ENCODE peak calls at places on chromosomes 4 and X, in seven cellular contexts. G, H, Y, L, C, D and E are unnamed samples.

GRCh38 chr4:146488495-146489174 is 33.1 kb downstream of the SLC10A7 start:
- DNase-seq in C (no peak), Y (no peak), L (no peak), G (peak; percentile 16), H (no peak), D (no peak), E (peak; percentile 9)

GRCh38 chr4:21077967-21078366 is 377.7 kb downstream of the PACRGL start:
- DNase-seq in D (no peak), L (no peak), G (no peak), C (no peak), Y (no peak), H (no peak), E (no peak)

GRCh38 chrX:110418220-110418856 is 59.7 kb downstream of the RTL9 start:
- DNase-seq in G (peak; percentile 72), C (no peak), Y (peak; percentile 19), L (no peak), H (no peak), D (peak; percentile 3), E (peak; percentile 22)

GRCh38 chr4:180134116-180134866 is 2108.9 kb upstream of the TENM3 start:
- DNase-seq in G (no peak), C (no peak), D (no peak), Y (no peak), L (no peak), H (peak; percentile 33), E (peak; percentile 72)

GRCh38 chr4:185998791-185999190 is 70.2 kb upstream of the TLR3 start:
- DNase-seq in L (no peak), H (no peak), Y (no peak), C (no peak), G (no peak), D (no peak), E (no peak)

GRCh38 chr4:38308728-38309315 is 348.6 kb downstream of the PTTG2 start:
- DNase-seq in H (no peak), G (peak; percentile 31), Y (no peak), C (no peak), D (no peak), L (no peak), E (no peak)

GRCh38 chr4:79588679-79589078 is 180.7 kb upstream of the GK2 start:
- DNase-seq in L (no peak), G (no peak), C (no peak), D (no peak), H (no peak), Y (no peak), E (no peak)

GRCh38 chr4:15488658-15489470 is 19.2 kb downstream of the CC2D2A start:
- DNase-seq in Y (no peak), D (no peak), L (no peak), H (no peak), C (no peak), G (peak; percentile 72), E (no peak)

GRCh38 chr4:81621490-81621889 is 149.8 kb upstream of the RASGEF1B start:
- DNase-seq in C (no peak), G (no peak), L (no peak), D (no peak), H (no peak), Y (peak; percentile 66), E (no peak)

GRCh38 chr4:75723117-75723801 is 1.1 kb upstream of the USO1 start:
- DNase-seq in D (no peak), L (no peak), H (no peak), C (no peak), Y (no peak), G (peak; percentile 73), E (peak; percentile 19)

GRCh38 chr4:184475096-184475461 is 729 bp upstream of the IRF2 start:
- DNase-seq in C (no peak), L (peak; percentile 55), D (peak; percentile 50), H (peak; percentile 58), Y (peak; percentile 52), G (peak; percentile 62), E (peak; percentile 64)

GRCh38 chr4:56387023-56388001 is at the start of gene AASDH:
- DNase-seq in L (peak; percentile 87), H (peak; percentile 95), Y (peak; percentile 96), C (peak; percentile 78), G (peak; percentile 93), D (peak; percentile 94), E (peak; percentile 92)

GRCh38 chr4:56388311-56388710 is 1.0 kb upstream of the AASDH start:
- DNase-seq in L (no peak), D (no peak), Y (peak; percentile 14), G (no peak), H (no peak), C (no peak), E (no peak)

GRCh38 chr4:56389558-56389957 is 2.3 kb upstream of the AASDH start:
- DNase-seq in L (no peak), G (no peak), Y (no peak), D (no peak), C (no peak), H (no peak), E (no peak)

GRCh38 chr4:56391270-56391669 is 4.0 kb upstream of the AASDH start:
- DNase-seq in Y (no peak), D (no peak), C (no peak), H (no peak), G (no peak), L (no peak), E (no peak)

DNA sequence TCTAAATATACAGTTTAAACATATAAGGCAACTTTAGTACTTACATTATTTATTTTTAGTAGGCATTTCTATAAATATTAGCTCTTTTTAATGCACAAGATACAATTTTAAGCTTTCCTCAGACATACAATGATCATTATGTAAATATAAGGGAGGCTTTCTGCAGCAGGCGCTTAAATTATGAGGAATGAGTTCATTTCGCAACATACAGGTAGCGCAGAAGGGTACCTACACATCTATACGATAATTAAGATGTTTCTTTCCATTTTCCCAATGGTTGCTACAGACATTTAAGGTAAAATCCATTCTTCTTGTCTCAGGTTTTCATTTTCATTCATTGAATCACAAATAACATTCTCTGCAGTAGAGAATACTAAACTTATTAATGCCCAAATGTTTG is 1.2 kb downstream of the AASDH start:
- DNase-seq in Y (no peak), H (no peak), C (no peak), D (no peak), G (no peak), L (no peak), E (no peak)
- H3K4me3 ChIP-seq in Y (peak overlapping the region; percentile 41), H (peak overlapping the region; percentile 61), C (no peak overlapping the region), D (no peak overlapping the region), G (peak overlapping the region; percentile 35), L (peak overlapping the region; percentile 58), E (peak overlapping the region; percentile 35)

GRCh38 chr4:127575888-127576287 is 56.9 kb upstream of the INTU start:
- DNase-seq in C (no peak), H (no peak), D (no peak), G (no peak), L (no peak), Y (no peak), E (no peak)
- H3K4me3 ChIP-seq in C (no peak overlapping the region), H (no peak overlapping the region), D (no peak overlapping the region), G (no peak overlapping the region), L (no peak overlapping the region), Y (no peak overlapping the region), E (no peak overlapping the region)

GRCh38 chr4:153789741-153790651 is 1.1 kb upstream of the SFRP2 start:
- DNase-seq in G (peak; percentile 23), L (peak; percentile 23), C (no peak), H (no peak), Y (no peak), D (no peak), E (no peak)
- H3K4me3 ChIP-seq in G (no peak overlapping the region), L (peak overlapping the region; percentile 41), C (no peak overlapping the region), H (no peak overlapping the region), Y (no peak overlapping the region), D (no peak overlapping the region), E (no peak overlapping the region)

GRCh38 chrX:103344606-103345005 is 11.7 kb upstream of the TCEAL9 start:
- DNase-seq in C (no peak), L (no peak), Y (no peak), D (no peak), H (no peak), G (no peak), E (no peak)

GRCh38 chrX:103343105-103343504 is 13.1 kb downstream of the TCEAL7 start:
- DNase-seq in G (peak; percentile 39), Y (peak; percentile 32), H (peak; percentile 45), D (peak; percentile 35), C (peak; percentile 17), L (no peak), E (peak; percentile 25)

DNA sequence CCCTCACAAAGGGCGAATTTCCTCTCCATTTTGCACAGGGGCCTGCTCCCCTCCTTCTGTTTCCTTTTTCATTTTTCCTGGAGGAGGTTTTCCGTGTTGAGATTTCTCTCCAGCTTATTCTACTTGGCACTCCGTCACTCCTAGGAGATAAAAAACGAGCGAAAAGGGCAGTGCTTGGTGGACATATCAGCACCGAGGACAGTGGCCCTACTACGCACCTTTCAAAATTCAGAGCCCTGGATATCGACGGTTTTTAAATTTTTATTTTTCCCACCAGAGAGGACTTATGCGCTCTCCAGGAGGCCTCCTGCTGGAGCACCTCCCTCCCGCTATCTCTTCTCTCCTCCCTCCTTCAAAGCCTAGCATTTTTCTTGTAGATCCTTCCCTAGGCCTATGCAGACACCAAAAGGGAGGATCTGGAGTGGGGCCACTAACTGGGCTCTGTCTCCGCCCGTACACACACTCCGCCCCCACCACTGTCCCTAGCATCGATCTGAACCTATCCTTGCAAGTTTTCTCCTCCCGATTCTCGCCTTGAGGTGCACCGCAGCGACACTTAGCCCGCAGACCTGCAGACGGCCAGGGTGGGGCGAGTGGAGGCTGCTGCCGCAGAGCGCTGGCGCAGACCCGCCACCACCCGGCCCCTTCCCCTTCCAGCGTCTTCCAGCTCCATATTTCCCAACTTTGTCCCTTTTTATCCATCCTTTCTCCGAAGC is 8.5 kb upstream of the TCEAL9 start:
- DNase-seq in H (no peak), Y (no peak), C (no peak), D (no peak), G (no peak), L (no peak), E (no peak)
- H3K4me3 ChIP-seq in H (no peak overlapping the region), Y (no peak overlapping the region), C (no peak overlapping the region), D (no peak overlapping the region), G (no peak overlapping the region), L (no peak overlapping the region), E (no peak overlapping the region)

GRCh38 chrX:636971-637659 is 6.5 kb downstream of the SHOX start:
- DNase-seq in Y (no peak), H (no peak), C (no peak), G (no peak), D (no peak), L (no peak), E (no peak)
- H3K4me3 ChIP-seq in Y (no peak overlapping the region), H (no peak overlapping the region), C (no peak overlapping the region), G (no peak overlapping the region), D (no peak overlapping the region), L (no peak overlapping the region), E (no peak overlapping the region)

GRCh38 chr4:6891436-6892170 is 18.0 kb upstream of the TBC1D14 start:
- DNase-seq in D (no peak), L (no peak), H (no peak), C (no peak), G (no peak), Y (no peak), E (peak; percentile 36)
- H3K4me3 ChIP-seq in D (no peak overlapping the region), L (no peak overlapping the region), H (no peak overlapping the region), C (no peak overlapping the region), G (no peak overlapping the region), Y (no peak overlapping the region), E (no peak overlapping the region)

GRCh38 chrX:129981207-129981553 is 1.3 kb upstream of the BCORL1 start:
- DNase-seq in G (no peak), H (no peak), L (no peak), Y (no peak), D (no peak), C (no peak), E (no peak)
- H3K4me3 ChIP-seq in G (peak overlapping the region; percentile 61), H (no peak overlapping the region), L (no peak overlapping the region), Y (peak overlapping the region; percentile 60), D (peak overlapping the region; percentile 58), C (peak overlapping the region; percentile 55), E (peak overlapping the region; percentile 55)